ENCODE peak calls at places on chromosome 12, in four cellular contexts. X, M, L and V are unnamed samples.
A peak's percentile ranks its signal among the peaks of the same experiment; 100 is the strongest.

GRCh38 chr12:69044887-69045286 is 111.9 kb upstream of the CPM start:
- DNase-seq in L (no peak), X (no peak), M (peak; percentile 83), V (no peak)

GRCh38 chr12:101018540-101018939 is 191.5 kb downstream of the SLC5A8 start:
- DNase-seq in L (no peak), M (peak; percentile 96), X (peak; percentile 76), V (no peak)

GRCh38 chr12:59084758-59085383 is 164.6 kb upstream of the LRIG3 start:
- DNase-seq in L (no peak), M (no peak), X (peak; percentile 75), V (no peak)

GRCh38 chr12:47900480-47901129 is 4.2 kb downstream of the VDR start:
- DNase-seq in M (peak; percentile 76), X (no peak), L (no peak), V (peak; percentile 69)

GRCh38 chr12:60279224-60279623 is 683.4 kb downstream of the SLC16A7 start:
- DNase-seq in M (peak; percentile 44), X (no peak), L (no peak), V (no peak)

GRCh38 chr12:132324173-132324572 is 5.2 kb downstream of the GALNT9 start:
- DNase-seq in X (no peak), L (no peak), M (no peak), V (no peak)

GRCh38 chr12:92468358-92469020 is 234.3 kb upstream of the PLEKHG7 start:
- DNase-seq in L (no peak), M (no peak), X (no peak), V (no peak)

GRCh38 chr12:19025582-19025981 is 104.0 kb upstream of the PLEKHA5 start:
- DNase-seq in L (no peak), X (no peak), M (peak; percentile 16), V (no peak)

GRCh38 chr12:2111816-2112215 is 59.0 kb downstream of the CACNA1C start:
- DNase-seq in M (no peak), L (no peak), X (no peak), V (no peak)

GRCh38 chr12:47881826-47882427 is 22.9 kb downstream of the VDR start:
- DNase-seq in X (peak; percentile 99), M (peak; percentile 81), L (no peak), V (peak; percentile 60)

GRCh38 chr12:11746024-11746771 is 96.7 kb downstream of the ETV6 start:
- DNase-seq in L (no peak), X (no peak), M (peak; percentile 100), V (no peak)

GRCh38 chr12:56522486-56523193 is 1.0 kb downstream of the RBMS2 start:
- DNase-seq in L (no peak), X (no peak), M (peak; percentile 39), V (no peak)

GRCh38 chr12:59185291-59185690 is 265.0 kb upstream of the LRIG3 start:
- DNase-seq in L (no peak), M (no peak), X (no peak), V (no peak)

GRCh38 chr12:104827587-104827986 is 130.5 kb downstream of the SLC41A2 start:
- DNase-seq in X (no peak), L (no peak), M (no peak), V (no peak)

GRCh38 chr12:30896461-30896860 is 30.1 kb upstream of the TSPAN11 start:
- DNase-seq in L (no peak), M (no peak), X (peak; percentile 46), V (no peak)

GRCh38 chr12:89370850-89371249 is 18.5 kb upstream of the DUSP6 start:
- DNase-seq in M (peak; percentile 100), X (no peak), L (no peak), V (no peak)

GRCh38 chr12:47020211-47020821 is 59.1 kb upstream of the PCED1B start:
- DNase-seq in M (no peak), L (no peak), X (no peak), V (no peak)

GRCh38 chr12:93090768-93091172 is 161.7 kb upstream of the EEA1 start:
- DNase-seq in M (peak; percentile 89), L (no peak), X (no peak), V (no peak)

GRCh38 chr12:72089678-72090077 is 151.0 kb downstream of the TPH2 start:
- DNase-seq in L (no peak), M (no peak), X (no peak), V (no peak)

GRCh38 chr12:10540776-10541205 is 35.1 kb downstream of the EIF2S3B start:
- DNase-seq in L (no peak), X (peak; percentile 51), M (peak; percentile 96), V (no peak)